ENCODE peak calls at places on chromosome 21, in four cellular contexts. J is vagina, M is pancreas, V is heart right ventricle. H is an unnamed sample. For H3K4me1, the result is how much of the 10 kb centered on the place peaks cover.

GRCh38 chr21:38806942-38807284 is 1.2 kb downstream of the ETS2 start:
- DNase-seq in M (no peak), V (no peak), J (no peak), H (no peak)

GRCh38 chr21:27647401-27647800 is 680.5 kb upstream of the ADAMTS5 start:
- DNase-seq in V (no peak), M (no peak), J (no peak), H (no peak)

GRCh38 chr21:25421327-25422028 is 185.8 kb downstream of the MRPL39 start:
- DNase-seq in V (peak), M (no peak), J (no peak), H (no peak)

GRCh38 chr21:39788383-39788782 is 43.4 kb downstream of the IGSF5 start:
- DNase-seq in M (peak), V (peak), J (no peak), H (peak)

GRCh38 chr21:46038871-46039397 is 57.4 kb downstream of the COL6A1 start:
- DNase-seq in M (no peak), J (peak), V (peak), H (no peak)

GRCh38 chr21:46480466-46480865 is 21.8 kb downstream of the DIP2A start:
- DNase-seq in M (peak), J (no peak), V (no peak), H (no peak)

GRCh38 chr21:17467829-17468228 is 45.0 kb upstream of the CXADR start:
- DNase-seq in M (no peak), J (no peak), V (no peak), H (no peak)

GRCh38 chr21:46116846-46117585 is 19.1 kb downstream of the COL6A2 start:
- DNase-seq in M (no peak), V (peak), J (peak), H (no peak)

GRCh38 chr21:14678987-14679574 is 133.0 kb upstream of the SAMSN1 start:
- DNase-seq in V (no peak), J (no peak), M (no peak), H (no peak)

GRCh38 chr21:25983745-25984144 is 186.8 kb downstream of the APP start:
- DNase-seq in M (no peak), V (peak), J (no peak), H (no peak)

GRCh38 chr21:17660449-17660848 is 47.7 kb upstream of the BTG3 start:
- DNase-seq in V (no peak), J (no peak), M (no peak), H (no peak)

GRCh38 chr21:39319251-39319756 is 5.9 kb upstream of the BRWD1 start:
- DNase-seq in M (no peak), J (no peak), V (peak), H (no peak)

GRCh38 chr21:15053531-15053930 is 11.3 kb downstream of the NRIP1 start:
- DNase-seq in J (no peak), V (no peak), M (no peak), H (no peak)

GRCh38 chr21:16013570-16013969 is 283.8 kb downstream of the USP25 start:
- DNase-seq in J (no peak), M (no peak), V (no peak), H (no peak)

GRCh38 chr21:26185021-26185420 is 14.5 kb upstream of the APP start:
- DNase-seq in M (no peak), V (no peak), J (no peak), H (no peak)

GRCh38 chr21:16113052-16113715 is 383.4 kb downstream of the USP25 start:
- DNase-seq in V (no peak), M (no peak), J (no peak), H (no peak)

GRCh38 chr21:27359141-27359540 is 392.3 kb upstream of the ADAMTS5 start:
- DNase-seq in V (no peak), M (no peak), J (no peak), H (no peak)

GRCh38 chr21:43613755-43614638 is 45.3 kb downstream of the HSF2BP start:
- DNase-seq in M (no peak), J (no peak), V (no peak), H (no peak)

GRCh38 chr21:25369524-25370300 is 237.6 kb downstream of the MRPL39 start:
- DNase-seq in J (no peak), M (no peak), V (no peak), H (no peak)

GRCh38 chr21:31181089-31181757 is 142.9 kb upstream of the KRTAP19-8 start:
- DNase-seq in M (no peak), J (no peak), V (no peak), H (no peak)

GRCh38 chr21:39637197-39637970 is 24.6 kb downstream of the B3GALT5 start:
- DNase-seq in V (no peak), M (no peak), J (no peak), H (no peak)

GRCh38 chr21:27425172-27425571 is 458.3 kb upstream of the ADAMTS5 start:
- DNase-seq in M (no peak), V (no peak), J (no peak), H (no peak)

GRCh38 chr21:44941567-44941966 is 1.7 kb downstream of the SLX9 start:
- DNase-seq in J (no peak), M (peak), V (no peak), H (no peak)

GRCh38 chr21:44938976-44939531 is 775 bp upstream of the SLX9 start:
- DNase-seq in J (no peak), V (no peak), M (no peak), H (no peak)

GRCh38 chr21:44940116-44940631 is 345 bp downstream of the SLX9 start:
- DNase-seq in V (no peak), J (no peak), M (no peak), H (no peak)

GRCh38 chr21:44942566-44942965 is 2.7 kb downstream of the SLX9 start:
- DNase-seq in J (no peak), M (no peak), V (no peak), H (no peak)

GRCh38 chr21:44939532-44940115 is at the start of gene SLX9:
- DNase-seq in V (peak), M (peak), J (no peak), H (peak)
- H3K4me1 ChIP-seq in V (under half), M (under half), J (under half), H (under half)

GRCh38 chr21:24275613-24276012 is 1331.7 kb downstream of the MRPL39 start:
- DNase-seq in V (no peak), M (no peak), J (no peak), H (no peak)
- H3K4me1 ChIP-seq in V (under half), M (under half), J (under half), H (under half)

DNA sequence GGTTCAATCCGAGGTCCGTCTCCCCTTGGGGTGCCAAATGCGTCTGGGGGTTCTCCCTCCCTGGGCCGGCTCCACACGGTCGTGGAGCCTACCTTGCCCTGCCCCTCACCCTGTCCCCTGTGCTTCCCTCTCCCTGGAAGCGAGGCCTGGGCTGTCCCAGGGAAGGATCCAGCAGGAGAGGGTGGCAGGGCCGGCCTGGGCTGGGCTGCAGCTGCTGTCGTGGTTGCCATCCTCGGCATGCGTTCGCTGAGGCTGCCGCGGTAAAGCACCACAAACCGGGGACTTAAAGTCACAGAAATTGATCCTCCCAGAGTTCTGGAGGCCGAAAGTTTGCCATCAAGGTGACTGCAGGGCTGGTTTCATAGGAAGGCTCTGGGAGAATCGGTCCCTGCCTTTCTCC is 123.0 kb upstream of the TMPRSS2 start:
- DNase-seq in J (no peak), V (no peak), M (no peak), H (no peak)
- H3K4me1 ChIP-seq in J (under half), V (under half), M (under half), H (under half)

GRCh38 chr21:37453350-37453749 is 86.8 kb downstream of the DYRK1A start:
- DNase-seq in V (no peak), M (no peak), J (no peak), H (no peak)
- H3K4me1 ChIP-seq in V (half or more), M (under half), J (half or more), H (under half)

GRCh38 chr21:35566874-35567273 is 493.5 kb downstream of the SETD4 start:
- DNase-seq in M (no peak), V (no peak), J (no peak), H (no peak)

GRCh38 chr21:35565204-35565611 is 495.1 kb downstream of the SETD4 start:
- DNase-seq in J (no peak), M (peak), V (peak), H (peak)

GRCh38 chr21:35561076-35561475 is 499.2 kb downstream of the SETD4 start:
- DNase-seq in M (no peak), J (no peak), V (no peak), H (no peak)

GRCh38 chr21:35562876-35563275 is 497.4 kb downstream of the SETD4 start:
- DNase-seq in V (no peak), M (no peak), J (no peak), H (no peak)

DNA sequence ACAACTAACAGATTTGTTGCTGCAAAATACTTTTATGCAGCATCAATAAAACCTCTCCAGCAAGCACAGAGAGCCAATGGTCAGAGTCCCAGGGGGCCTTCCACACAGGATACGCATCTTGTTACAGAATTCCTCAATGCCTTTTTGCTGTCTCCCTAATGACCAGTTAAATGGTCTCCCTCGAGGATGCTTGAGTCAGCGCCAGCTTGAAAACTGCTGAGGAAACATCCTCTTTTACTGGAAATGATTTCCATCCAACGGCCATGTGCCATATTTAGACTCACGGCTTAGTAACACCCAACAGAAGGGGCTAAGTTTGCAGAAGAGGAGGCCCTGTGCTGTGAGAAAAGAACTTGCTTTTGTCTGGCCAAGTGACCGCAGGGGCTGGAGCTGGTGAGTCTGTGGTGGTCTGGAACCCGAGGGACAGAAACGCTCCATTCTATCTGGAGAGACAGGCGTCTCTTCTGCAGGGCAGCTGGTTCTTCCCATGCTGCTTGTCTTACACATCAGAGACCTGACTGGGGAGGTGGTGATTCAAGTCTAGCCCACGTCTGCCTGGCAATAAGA is 496.4 kb downstream of the SETD4 start:
- DNase-seq in M (no peak), V (peak), J (no peak), H (peak)
- H3K4me1 ChIP-seq in M (under half), V (under half), J (under half), H (under half)

GRCh38 chr21:42234026-42234425 is 15.1 kb downstream of the ABCG1 start:
- DNase-seq in J (no peak), V (no peak), M (no peak), H (no peak)

GRCh38 chr21:42233067-42233981 is 14.4 kb downstream of the ABCG1 start:
- DNase-seq in V (peak), M (peak), J (peak), H (peak)

GRCh38 chr21:42231761-42232160 is 12.8 kb downstream of the ABCG1 start:
- DNase-seq in J (no peak), V (no peak), M (no peak), H (no peak)

GRCh38 chr21:42230636-42231035 is 11.7 kb downstream of the ABCG1 start:
- DNase-seq in J (no peak), M (no peak), V (no peak), H (no peak)

DNA sequence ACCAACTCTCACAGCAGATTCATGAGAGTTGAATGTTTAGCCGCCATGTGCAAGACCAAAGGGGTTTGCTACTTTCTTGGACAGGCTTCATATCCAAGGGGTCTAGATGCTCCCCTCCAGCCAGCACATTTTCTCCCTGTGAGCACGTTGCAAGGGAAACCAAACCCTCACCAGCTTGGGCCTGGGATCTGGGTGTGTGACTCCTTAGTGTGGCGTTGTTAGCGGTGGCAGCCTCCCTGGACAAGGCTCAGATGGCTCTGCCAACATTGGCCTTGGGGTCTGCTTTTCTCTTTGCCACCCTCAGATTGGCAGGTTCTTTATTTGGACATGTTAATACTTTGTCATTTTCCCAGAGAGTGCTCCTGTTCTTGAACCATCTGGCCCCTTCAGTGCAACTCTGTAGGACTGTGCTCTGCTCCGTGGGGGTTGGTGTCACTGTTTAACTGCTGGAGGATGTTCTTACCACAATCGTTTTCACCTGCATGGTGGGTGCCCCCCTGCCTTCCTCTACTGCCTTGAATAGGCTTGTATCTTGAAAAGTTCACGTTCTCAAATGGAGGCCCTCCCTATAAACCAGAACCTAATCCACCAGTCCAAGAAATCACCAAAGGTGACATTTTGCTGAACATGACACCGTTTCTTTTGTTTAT is 13.4 kb downstream of the ABCG1 start:
- DNase-seq in M (no peak), J (no peak), V (no peak), H (no peak)
- H3K4me1 ChIP-seq in M (under half), J (half or more), V (half or more), H (under half)

DNA sequence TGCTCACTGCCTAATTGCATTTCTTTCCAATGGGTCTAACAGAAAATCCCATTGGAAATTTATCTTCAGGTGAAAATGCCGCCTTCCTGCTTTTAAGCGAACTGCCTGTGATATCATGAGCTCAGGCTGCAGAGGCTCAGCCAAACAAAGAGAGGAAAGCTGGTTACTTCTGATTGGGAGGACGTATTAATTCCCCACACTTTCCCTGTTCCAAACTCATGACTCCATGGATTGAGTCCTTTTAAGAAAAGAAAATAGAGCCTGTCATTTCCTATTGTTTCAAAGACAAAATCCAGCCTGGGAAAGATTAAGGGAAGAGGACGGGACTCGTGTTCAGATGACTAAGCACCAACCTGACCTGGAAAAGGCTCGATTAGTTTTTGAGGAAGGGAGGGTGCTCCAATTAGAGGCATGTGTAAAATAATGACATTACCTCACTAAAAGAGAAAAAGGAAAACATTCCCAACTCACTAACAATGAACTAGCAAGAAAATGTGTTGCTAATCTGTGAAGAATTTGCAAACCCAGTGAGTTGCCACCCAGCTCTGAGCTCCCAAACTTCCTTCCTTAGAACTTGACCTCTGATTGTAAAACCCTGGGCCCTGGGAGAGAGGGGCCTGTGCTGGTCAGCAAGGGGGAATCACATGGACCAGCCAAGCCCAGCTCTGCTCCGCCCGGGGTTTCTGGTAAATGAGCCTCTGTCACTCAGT is 61.2 kb downstream of the TCP10L start:
- DNase-seq in M (no peak), J (no peak), V (peak), H (no peak)
- H3K4me1 ChIP-seq in M (under half), J (half or more), V (half or more), H (under half)

DNA sequence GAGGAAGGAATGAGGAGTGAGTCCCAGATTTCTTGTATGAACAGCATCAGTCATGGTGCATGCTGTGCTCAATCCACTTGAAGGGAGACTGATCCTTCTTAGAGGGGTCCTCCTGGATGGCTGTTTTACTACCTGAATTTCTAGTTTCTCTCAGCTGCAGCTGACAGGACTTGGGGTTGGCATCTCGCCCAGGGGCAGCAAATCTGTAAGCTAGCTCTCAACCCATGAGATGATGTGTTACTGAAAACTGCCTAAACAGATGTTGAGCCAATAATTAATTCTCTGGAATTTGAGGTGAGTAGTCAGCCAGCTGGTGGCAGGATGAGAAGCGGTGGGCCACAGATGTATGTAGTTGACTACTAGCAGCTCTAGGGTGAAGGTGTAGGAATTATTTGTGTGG is 19.6 kb downstream of the BACH1 start:
- DNase-seq in V (no peak), M (peak), J (no peak), H (no peak)
- H3K4me1 ChIP-seq in V (half or more), M (under half), J (half or more), H (under half)

GRCh38 chr21:44967082-44968047 is 27.5 kb downstream of the SLX9 start:
- DNase-seq in J (no peak), V (no peak), M (no peak), H (no peak)

GRCh38 chr21:44964381-44964780 is 24.6 kb downstream of the SLX9 start:
- DNase-seq in V (no peak), J (no peak), M (peak), H (no peak)

GRCh38 chr21:44965251-44966022 is 25.6 kb downstream of the SLX9 start:
- DNase-seq in V (no peak), J (no peak), M (no peak), H (no peak)

GRCh38 chr21:44969066-44969649 is 29.3 kb downstream of the SLX9 start:
- DNase-seq in J (no peak), V (no peak), M (no peak), H (no peak)

GRCh38 chr21:44966135-44967081 is 26.6 kb downstream of the SLX9 start:
- DNase-seq in J (no peak), V (no peak), M (no peak), H (no peak)
- H3K4me1 ChIP-seq in J (under half), V (half or more), M (under half), H (under half)